ENCODE peak calls at places on chromosomes 16 and 17, in four cellular contexts. One of them, this sample, is unnamed.

GRCh38 chr16:819336-819735 is 18.8 kb upstream of the GNG13 start:
- DNase-seq in IMR-90: no peak
- DNase-seq in H1: no peak
- DNase-seq in H9: no peak
- DNase-seq in this sample: no peak

GRCh38 chr17:77865109-77865611 is 93.3 kb upstream of the TNRC6C start:
- DNase-seq in IMR-90: no peak
- DNase-seq in H1: no peak
- DNase-seq in H9: no peak
- DNase-seq in this sample: no peak

GRCh38 chr17:48636177-48637018 is 10.2 kb upstream of the HOXB9 start:
- DNase-seq in IMR-90: peak; percentile 48
- DNase-seq in H1: peak; percentile 98
- DNase-seq in H9: peak; percentile 99
- DNase-seq in this sample: peak; percentile 90

GRCh38 chr17:869067-869466 is 86.9 kb downstream of the MRM3 start:
- DNase-seq in IMR-90: peak; percentile 68
- DNase-seq in H1: no peak
- DNase-seq in H9: no peak
- DNase-seq in this sample: no peak

GRCh38 chr17:81064746-81065475 is 30.0 kb downstream of the BAIAP2 start:
- DNase-seq in IMR-90: peak; percentile 52
- DNase-seq in H1: no peak
- DNase-seq in H9: no peak
- DNase-seq in this sample: no peak

GRCh38 chr17:50935201-50936124 is 69.3 kb upstream of the TOB1 start:
- DNase-seq in IMR-90: no peak
- DNase-seq in H1: no peak
- DNase-seq in H9: no peak
- DNase-seq in this sample: no peak

GRCh38 chr17:71033336-71033735 is 864.0 kb downstream of the KCNJ2 start:
- DNase-seq in IMR-90: no peak
- DNase-seq in H1: no peak
- DNase-seq in H9: peak; percentile 62
- DNase-seq in this sample: peak; percentile 76

GRCh38 chr17:76515291-76515949 is 14.2 kb upstream of the RHBDF2 start:
- DNase-seq in IMR-90: peak; percentile 97
- DNase-seq in H1: no peak
- DNase-seq in H9: no peak
- DNase-seq in this sample: no peak

GRCh38 chr17:71885662-71886061 is 235.2 kb upstream of the SOX9 start:
- DNase-seq in IMR-90: no peak
- DNase-seq in H1: no peak
- DNase-seq in H9: no peak
- DNase-seq in this sample: no peak

GRCh38 chr17:79930077-79930785 is 91.0 kb upstream of the CBX4 start:
- DNase-seq in IMR-90: no peak
- DNase-seq in H1: peak; percentile 68
- DNase-seq in H9: no peak
- DNase-seq in this sample: peak; percentile 54

GRCh38 chr17:21209511-21210175 is 4.3 kb downstream of the TMEM11 start:
- DNase-seq in IMR-90: no peak
- DNase-seq in H1: no peak
- DNase-seq in H9: no peak
- DNase-seq in this sample: no peak

GRCh38 chr17:40953876-40954275 is 12.9 kb downstream of the KRT39 start:
- DNase-seq in IMR-90: peak; percentile 94
- DNase-seq in H1: no peak
- DNase-seq in H9: no peak
- DNase-seq in this sample: no peak

GRCh38 chr16:47657032-47657431 is 195.9 kb downstream of the PHKB start:
- DNase-seq in IMR-90: no peak
- DNase-seq in H1: no peak
- DNase-seq in H9: no peak
- DNase-seq in this sample: no peak

GRCh38 chr16:57001026-57001669 is 11.8 kb downstream of the NLRC5 start:
- DNase-seq in IMR-90: no peak
- DNase-seq in H1: no peak
- DNase-seq in H9: no peak
- DNase-seq in this sample: no peak

GRCh38 chr17:40932608-40933007 is 4.8 kb downstream of the KRT23 start:
- DNase-seq in IMR-90: no peak
- DNase-seq in H1: no peak
- DNase-seq in H9: no peak
- DNase-seq in this sample: peak; percentile 85

GRCh38 chr16:86298166-86299131 is 211.9 kb upstream of the FOXF1 start:
- DNase-seq in IMR-90: peak; percentile 88
- DNase-seq in H1: no peak
- DNase-seq in H9: no peak
- DNase-seq in this sample: no peak

GRCh38 chr16:75282811-75283281 is 31.4 kb upstream of the BCAR1 start:
- DNase-seq in IMR-90: peak; percentile 45
- DNase-seq in H1: no peak
- DNase-seq in H9: no peak
- DNase-seq in this sample: no peak

GRCh38 chr16:86015606-86016005 is 116.6 kb downstream of the IRF8 start:
- DNase-seq in IMR-90: no peak
- DNase-seq in H1: no peak
- DNase-seq in H9: no peak
- DNase-seq in this sample: no peak

GRCh38 chr17:2500446-2500845 is 11.2 kb downstream of the METTL16 start:
- DNase-seq in IMR-90: peak; percentile 32
- DNase-seq in H1: no peak
- DNase-seq in H9: no peak
- DNase-seq in this sample: no peak

GRCh38 chr16:72891291-72892227 is 156.4 kb downstream of the ZFHX3 start:
- DNase-seq in IMR-90: no peak
- DNase-seq in H1: no peak
- DNase-seq in H9: no peak
- DNase-seq in this sample: no peak

GRCh38 chr17:3669548-3669947 is 936 bp downstream of the EMC6 start:
- DNase-seq in IMR-90: no peak
- DNase-seq in H1: no peak
- DNase-seq in H9: no peak
- DNase-seq in this sample: no peak

GRCh38 chr17:27327871-27328270 is 34.0 kb downstream of the WSB1 start:
- DNase-seq in IMR-90: peak; percentile 74
- DNase-seq in H1: no peak
- DNase-seq in H9: no peak
- DNase-seq in this sample: no peak

GRCh38 chr17:48619821-48620496 is 4.9 kb upstream of the HOXB8 start:
- DNase-seq in IMR-90: no peak
- DNase-seq in H1: no peak
- DNase-seq in H9: peak; percentile 67
- DNase-seq in this sample: no peak

GRCh38 chr16:63131503-63131902 is 1095.3 kb upstream of the CDH8 start:
- DNase-seq in IMR-90: no peak
- DNase-seq in H1: no peak
- DNase-seq in H9: no peak
- DNase-seq in this sample: no peak

GRCh38 chr16:56332464-56333079 is 92.8 kb downstream of the AMFR start:
- DNase-seq in IMR-90: peak; percentile 45
- DNase-seq in H1: peak; percentile 66
- DNase-seq in H9: peak; percentile 93
- DNase-seq in this sample: no peak

GRCh38 chr17:18980682-18981384 is 23.7 kb downstream of the FAM83G start:
- DNase-seq in IMR-90: peak; percentile 88
- DNase-seq in H1: no peak
- DNase-seq in H9: no peak
- DNase-seq in this sample: no peak

GRCh38 chr17:79974786-79975497 is 60.7 kb downstream of the TBC1D16 start:
- DNase-seq in IMR-90: no peak
- DNase-seq in H1: peak; percentile 83
- DNase-seq in H9: peak; percentile 86
- DNase-seq in this sample: no peak

GRCh38 chr16:85557976-85558589 is 55.0 kb upstream of the GSE1 start:
- DNase-seq in IMR-90: no peak
- DNase-seq in H1: peak; percentile 58
- DNase-seq in H9: no peak
- DNase-seq in this sample: no peak

GRCh38 chr17:32006957-32007462 is at the start of gene LRRC37B:
- DNase-seq in IMR-90: peak; percentile 57
- DNase-seq in H1: peak; percentile 98
- DNase-seq in H9: peak; percentile 94
- DNase-seq in this sample: peak; percentile 77

GRCh38 chr16:85631802-85632393 is 18.8 kb downstream of the GSE1 start:
- DNase-seq in IMR-90: no peak
- DNase-seq in H1: no peak
- DNase-seq in H9: no peak
- DNase-seq in this sample: no peak

GRCh38 chr16:67504190-67505021 is 21.1 kb upstream of the AGRP start:
- DNase-seq in IMR-90: peak; percentile 24
- DNase-seq in H1: no peak
- DNase-seq in H9: no peak
- DNase-seq in this sample: no peak

GRCh38 chr16:82987767-82988166 is 361.0 kb downstream of the CDH13 start:
- DNase-seq in IMR-90: peak; percentile 19
- DNase-seq in H1: no peak
- DNase-seq in H9: no peak
- DNase-seq in this sample: no peak

GRCh38 chr16:4450430-4450829 is 24.0 kb downstream of the NMRAL1 start:
- DNase-seq in IMR-90: no peak
- DNase-seq in H1: no peak
- DNase-seq in H9: no peak
- DNase-seq in this sample: no peak

GRCh38 chr17:34827008-34827407 is 134.3 kb downstream of the CCT6B start:
- DNase-seq in IMR-90: no peak
- DNase-seq in H1: no peak
- DNase-seq in H9: no peak
- DNase-seq in this sample: no peak

GRCh38 chr16:5448798-5449197 is 351.2 kb upstream of the EEF2KMT start:
- DNase-seq in IMR-90: no peak
- DNase-seq in H1: no peak
- DNase-seq in H9: no peak
- DNase-seq in this sample: no peak

GRCh38 chr17:39928868-39929651 is 1.5 kb downstream of the LRRC3C start:
- DNase-seq in IMR-90: peak; percentile 96
- DNase-seq in H1: no peak
- DNase-seq in H9: no peak
- DNase-seq in this sample: no peak

DNA sequence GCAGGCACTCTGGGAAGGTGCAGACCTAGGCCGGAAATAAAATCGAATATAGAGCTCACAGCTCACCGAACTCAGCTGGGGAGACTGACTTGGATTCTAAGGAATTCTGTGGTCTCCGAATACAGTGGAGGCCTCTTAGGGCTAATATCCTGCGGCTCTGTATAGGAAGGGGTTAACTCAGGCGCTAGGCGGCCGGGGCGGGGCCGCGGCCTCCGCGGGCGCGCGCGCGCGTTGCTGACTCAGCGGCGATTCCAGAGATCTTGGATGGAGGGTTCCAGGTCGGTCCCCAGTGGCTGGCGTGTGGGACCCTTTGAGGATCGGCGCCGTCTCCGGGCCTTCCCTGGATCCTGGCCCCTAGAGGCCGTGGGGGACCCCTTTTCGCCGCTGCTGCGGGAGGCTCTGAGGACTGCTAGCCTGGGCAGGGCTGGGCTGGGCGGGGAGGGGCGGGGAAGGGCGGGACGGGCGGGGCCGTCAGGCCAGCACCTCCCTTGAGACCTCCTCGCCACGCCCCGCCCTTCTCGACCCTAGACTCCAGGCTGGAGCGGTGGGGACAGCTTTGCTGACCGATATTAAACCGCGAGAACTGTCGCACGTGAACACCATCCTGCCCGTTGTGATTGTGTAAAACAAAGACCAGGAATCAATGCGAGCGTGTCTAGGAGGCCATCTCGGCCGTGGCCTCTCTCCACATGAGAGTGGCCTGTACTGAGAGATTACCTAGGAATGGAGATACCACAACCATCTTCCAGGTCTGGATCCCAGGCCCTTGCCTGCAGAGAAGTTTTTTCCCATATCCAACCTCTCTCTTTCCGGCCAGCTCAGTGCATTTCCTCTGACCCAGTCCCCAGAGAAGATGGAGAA is 1.4 kb upstream of the PLEKHH3 start:
- DNase-seq in IMR-90: peak; percentile 73
- DNase-seq in H1: peak; percentile 92
- DNase-seq in H9: peak; percentile 98
- DNase-seq in this sample: peak; percentile 88
- H3K4ac ChIP-seq in IMR-90: peak overlapping the region; percentile 90
- H3K4ac ChIP-seq in H1: no peak overlapping the region
- H3K4ac ChIP-seq in H9: no peak overlapping the region
- H3K4ac ChIP-seq in this sample: no peak overlapping the region

GRCh38 chr16:29727452-29727851 is 18.3 kb downstream of the C16orf54 start:
- DNase-seq in IMR-90: no peak
- DNase-seq in H1: no peak
- DNase-seq in H9: no peak
- DNase-seq in this sample: no peak

GRCh38 chr16:29730649-29731048 is 15.1 kb downstream of the C16orf54 start:
- DNase-seq in IMR-90: no peak
- DNase-seq in H1: no peak
- DNase-seq in H9: no peak
- DNase-seq in this sample: no peak

GRCh38 chr16:29729116-29729521 is 16.7 kb downstream of the C16orf54 start:
- DNase-seq in IMR-90: peak; percentile 49
- DNase-seq in H1: no peak
- DNase-seq in H9: no peak
- DNase-seq in this sample: peak; percentile 36

GRCh38 chr16:29726845-29727379 is 18.9 kb downstream of the C16orf54 start:
- DNase-seq in IMR-90: no peak
- DNase-seq in H1: no peak
- DNase-seq in H9: no peak
- DNase-seq in this sample: no peak
- H2AFZ ChIP-seq in IMR-90: no peak overlapping the region
- H2AFZ ChIP-seq in H1: no peak overlapping the region
- H2AFZ ChIP-seq in H9: no peak overlapping the region
- H2AFZ ChIP-seq in this sample: peak overlapping the region; percentile 70

GRCh38 chr16:78048319-78048718 is 26.0 kb downstream of the CLEC3A start:
- DNase-seq in IMR-90: no peak
- DNase-seq in H1: no peak
- DNase-seq in H9: no peak
- DNase-seq in this sample: no peak
- H3K4me1 ChIP-seq in IMR-90: no peaks in the 10 kb centered on the region
- H3K4me1 ChIP-seq in H1: no peaks in the 10 kb centered on the region
- H3K4me1 ChIP-seq in H9: no peaks in the 10 kb centered on the region
- H3K4me1 ChIP-seq in this sample: peaks cover 3% of the 10 kb centered on the region

DNA sequence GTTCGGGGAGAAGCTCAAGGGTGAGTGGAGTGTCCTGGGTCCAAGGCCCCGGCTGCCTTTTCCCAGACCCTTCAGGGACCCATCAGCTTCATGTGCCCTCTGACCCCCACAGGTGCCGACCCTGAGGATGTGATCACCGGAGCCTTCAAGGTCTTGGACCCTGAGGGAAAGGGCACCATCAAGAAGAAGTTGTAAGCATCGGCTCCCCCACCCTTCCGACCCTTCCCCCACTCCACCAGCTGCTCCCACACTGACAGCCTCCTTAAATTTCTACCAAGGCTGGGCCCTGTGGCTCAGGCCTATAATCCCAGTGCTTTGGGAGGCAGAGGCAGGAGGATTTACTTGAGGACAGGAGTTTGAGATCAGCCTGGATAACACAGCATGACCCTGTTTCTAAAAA is 1.9 kb downstream of the MYL11 start:
- DNase-seq in IMR-90: no peak
- DNase-seq in H1: no peak
- DNase-seq in H9: no peak
- DNase-seq in this sample: no peak
- H3K4ac ChIP-seq in IMR-90: no peak overlapping the region
- H3K4ac ChIP-seq in H1: no peak overlapping the region
- H3K4ac ChIP-seq in H9: no peak overlapping the region
- H3K4ac ChIP-seq in this sample: no peak overlapping the region

This sample was measured in neuronal stem cell.